ENCODE peak calls at places on chromosome 5, in ten cellular contexts. V is endodermal cell; O is CD8-positive, alpha-beta memory T cell; Y is esophagus squamous epithelium; B is tibial nerve; Z is neuronal stem cell; C is testis; F is PC-9; S is body of pancreas; H is pancreas. I is an unnamed sample. For H3K4me1, the result is how much of the 10 kb centered on the place peaks cover.

GRCh38 chr5:43602456-43602817 is 543 bp upstream of the NNT start:
- DNase-seq in O (no peak), B (no peak), V (no peak), F (no peak), C (peak), Z (peak), Y (no peak), H (no peak), S (peak), I (no peak)

GRCh38 chr5:42531611-42532010 is 108.4 kb downstream of the GHR start:
- DNase-seq in Z (no peak), V (no peak), O (no peak), H (no peak), C (no peak), B (no peak), F (no peak), Y (no peak), S (no peak), I (no peak)

GRCh38 chr5:170451764-170452365 is 52.0 kb upstream of the KCNIP1 start:
- DNase-seq in Y (no peak), F (peak), C (no peak), V (no peak), B (no peak), H (no peak), S (no peak), O (no peak), Z (no peak), I (no peak)

GRCh38 chr5:170986598-170986997 is 124.8 kb downstream of the RANBP17 start:
- DNase-seq in B (no peak), S (no peak), V (no peak), Z (no peak), F (no peak), H (no peak), Y (no peak), C (no peak), O (no peak), I (no peak)

GRCh38 chr5:74390822-74391221 is 249.7 kb downstream of the ENC1 start:
- DNase-seq in Y (no peak), F (no peak), S (no peak), Z (no peak), O (no peak), C (no peak), B (no peak), V (no peak), H (no peak), I (no peak)

GRCh38 chr5:160023883-160024635 is 15.1 kb downstream of the TTC1 start:
- DNase-seq in Z (no peak), C (no peak), H (no peak), F (no peak), Y (no peak), S (no peak), O (no peak), B (no peak), V (no peak), I (no peak)

GRCh38 chr5:127870914-127871313 is 167.7 kb downstream of the CCDC192 start:
- DNase-seq in S (no peak), O (no peak), H (no peak), C (peak), Y (no peak), F (no peak), B (peak), Z (no peak), V (no peak), I (no peak)

GRCh38 chr5:65721775-65722574 is at the start of the genes NLN and SGTB:
- DNase-seq in C (peak), Y (peak), Z (peak), S (peak), H (peak), F (peak), O (peak), V (peak), B (peak), I (peak)

GRCh38 chr5:133967715-133968056 is 739 bp downstream of the C5orf15 start:
- DNase-seq in Z (no peak), B (no peak), H (no peak), F (no peak), Y (no peak), S (peak), O (peak), V (no peak), C (no peak), I (no peak)

GRCh38 chr5:10518352-10518751 is 45.5 kb upstream of the ANKRD33B start:
- DNase-seq in B (no peak), O (no peak), Y (no peak), S (no peak), H (no peak), F (peak), V (no peak), C (no peak), Z (no peak), I (no peak)

GRCh38 chr5:74063821-74064598 is 438.0 kb downstream of the ARHGEF28 start:
- DNase-seq in B (no peak), O (no peak), S (no peak), Z (no peak), Y (no peak), V (no peak), F (peak), C (no peak), H (no peak), I (no peak)

GRCh38 chr5:35753500-35753899 is 103.2 kb upstream of the IL7R start:
- DNase-seq in O (no peak), H (no peak), S (no peak), V (peak), B (no peak), Z (no peak), F (no peak), C (no peak), Y (no peak), I (no peak)

GRCh38 chr5:2756211-2756746 is 4.8 kb upstream of the IRX2 start:
- DNase-seq in F (no peak), Y (no peak), Z (no peak), O (no peak), C (no peak), B (no peak), V (peak), H (peak), S (no peak), I (no peak)

GRCh38 chr5:59002162-59002825 is 419.4 kb downstream of the RAB3C start:
- DNase-seq in S (no peak), O (no peak), B (no peak), F (no peak), Y (no peak), Z (no peak), V (no peak), H (no peak), C (no peak), I (no peak)

GRCh38 chr5:142438573-142438972 is 113.8 kb upstream of the SPRY4 start:
- DNase-seq in Y (no peak), F (no peak), Z (no peak), C (no peak), O (no peak), H (no peak), V (peak), S (no peak), B (no peak), I (no peak)

GRCh38 chr5:60727032-60727431 is 27.1 kb upstream of the DEPDC1B start:
- DNase-seq in Z (no peak), C (no peak), O (no peak), S (no peak), Y (no peak), V (no peak), F (no peak), B (no peak), H (no peak), I (no peak)

GRCh38 chr5:83354958-83355357 is 116.6 kb upstream of the VCAN start:
- DNase-seq in H (no peak), F (no peak), O (no peak), Y (no peak), C (no peak), Z (no peak), B (no peak), V (peak), S (no peak), I (peak)

GRCh38 chr5:136058031-136058971 is 29.5 kb downstream of the TGFBI start:
- DNase-seq in B (peak), V (peak), S (no peak), F (peak), O (no peak), Y (no peak), H (no peak), C (no peak), Z (no peak), I (no peak)

GRCh38 chr5:90933298-90933697 is 374.7 kb downstream of the ADGRV1 start:
- DNase-seq in V (no peak), S (no peak), O (no peak), H (no peak), B (no peak), Z (no peak), F (no peak), Y (no peak), C (no peak), I (no peak)

GRCh38 chr5:41967401-41967800 is 42.3 kb downstream of the FBXO4 start:
- DNase-seq in V (no peak), Z (no peak), B (no peak), S (no peak), F (peak), Y (no peak), O (no peak), C (no peak), H (no peak), I (no peak)

GRCh38 chr5:135221187-135221473 is 177.9 kb downstream of the MACROH2A1 start:
- DNase-seq in V (peak), C (no peak), S (peak), Z (no peak), O (no peak), H (no peak), Y (no peak), B (no peak), F (no peak), I (no peak)

GRCh38 chr5:1034421-1034905 is 25.9 kb downstream of the NKD2 start:
- DNase-seq in H (peak), V (no peak), F (no peak), C (no peak), S (no peak), Y (no peak), B (no peak), O (no peak), Z (no peak), I (no peak)

GRCh38 chr5:88827997-88828396 is 55.0 kb downstream of the MEF2C start:
- DNase-seq in B (no peak), Z (no peak), C (no peak), Y (no peak), O (peak), V (no peak), H (no peak), F (no peak), S (no peak), I (no peak)

GRCh38 chr5:61744690-61745619 is 412.9 kb downstream of the ZSWIM6 start:
- DNase-seq in C (no peak), F (no peak), V (no peak), B (no peak), S (peak), Z (no peak), H (no peak), Y (no peak), O (no peak), I (no peak)

GRCh38 chr5:14142202-14142855 is 813 bp upstream of the TRIO start:
- DNase-seq in S (no peak), O (no peak), Y (no peak), Z (no peak), V (no peak), F (no peak), B (no peak), H (no peak), C (no peak), I (no peak)

GRCh38 chr5:39164016-39164415 is 55.3 kb downstream of the FYB1 start:
- DNase-seq in C (no peak), B (no peak), H (no peak), F (no peak), Y (no peak), O (peak), V (no peak), Z (no peak), S (no peak), I (no peak)

GRCh38 chr5:179379321-179379890 is 34.1 kb upstream of the ADAMTS2 start:
- DNase-seq in O (no peak), S (no peak), Y (no peak), F (no peak), H (no peak), Z (no peak), V (no peak), B (no peak), C (no peak), I (no peak)

GRCh38 chr5:55569513-55569865 is 34.7 kb upstream of the PLPP1 start:
- DNase-seq in Y (no peak), O (no peak), Z (no peak), H (no peak), B (no peak), C (no peak), S (no peak), V (no peak), F (no peak), I (no peak)

GRCh38 chr5:103589416-103590175 is 27.0 kb upstream of the NUDT12 start:
- DNase-seq in H (no peak), S (no peak), C (no peak), O (no peak), Z (no peak), F (no peak), V (no peak), Y (no peak), B (no peak), I (no peak)

GRCh38 chr5:39399135-39400036 is 25.4 kb downstream of the DAB2 start:
- DNase-seq in B (no peak), Z (no peak), Y (no peak), V (no peak), C (no peak), F (peak), S (no peak), H (no peak), O (no peak), I (no peak)

GRCh38 chr5:52728686-52729085 is 59.0 kb upstream of the ITGA1 start:
- DNase-seq in B (no peak), V (no peak), Y (no peak), Z (no peak), F (no peak), H (no peak), S (no peak), C (no peak), O (no peak), I (no peak)

GRCh38 chr5:176610430-176610763 is 441 bp upstream of the GPRIN1 start:
- DNase-seq in O (no peak), V (no peak), Y (no peak), C (no peak), B (no peak), F (no peak), S (no peak), H (no peak), Z (no peak), I (no peak)

GRCh38 chr5:176609724-176610429 is at the start of gene GPRIN1:
- DNase-seq in V (peak), F (no peak), Y (no peak), O (peak), Z (peak), B (no peak), S (peak), C (peak), H (no peak), I (peak)

GRCh38 chr5:176608142-176608705 is 1.7 kb downstream of the GPRIN1 start:
- DNase-seq in Y (no peak), O (no peak), V (no peak), H (no peak), F (no peak), S (no peak), B (no peak), Z (no peak), C (no peak), I (no peak)

GRCh38 chr5:176606875-176607274 is 3.1 kb downstream of the GPRIN1 start:
- DNase-seq in Z (no peak), O (no peak), S (no peak), F (no peak), V (no peak), C (no peak), H (peak), B (no peak), Y (no peak), I (no peak)

GRCh38 chr5:176608937-176609723 is 826 bp downstream of the GPRIN1 start:
- DNase-seq in V (no peak), Z (no peak), H (no peak), Y (no peak), C (no peak), O (no peak), S (no peak), F (no peak), B (no peak), I (no peak)
- H3K4me3 ChIP-seq in V (peak), Z (peak), H (peak), Y (peak), C (peak), O (peak), S (no peak), F (peak), B (peak), I (peak)

GRCh38 chr5:175680463-175680862 is 22.6 kb downstream of the HRH2 start:
- DNase-seq in H (no peak), S (no peak), V (no peak), B (no peak), Z (no peak), O (no peak), F (no peak), C (no peak), Y (no peak), I (no peak)
- H3K4me1 ChIP-seq in H (under half), S (under half), V (under half), B (under half), Z (under half), O (under half), F (under half), C (under half), Y (under half), I (under half)

GRCh38 chr5:180848878-180849277 is 12.2 kb downstream of the ZFP62 start:
- DNase-seq in F (no peak), Z (no peak), S (no peak), O (no peak), V (no peak), B (no peak), Y (no peak), H (no peak), C (no peak), I (no peak)

GRCh38 chr5:180848265-180848664 is 12.8 kb downstream of the ZFP62 start:
- DNase-seq in Y (no peak), S (no peak), O (no peak), C (no peak), V (no peak), Z (no peak), F (no peak), H (no peak), B (no peak), I (no peak)

GRCh38 chr5:180849827-180850226 is 11.2 kb downstream of the ZFP62 start:
- DNase-seq in Z (no peak), F (no peak), O (no peak), H (no peak), B (no peak), V (no peak), Y (no peak), S (no peak), C (no peak), I (no peak)

GRCh38 chr5:180852510-180852909 is 8.6 kb downstream of the ZFP62 start:
- DNase-seq in O (no peak), B (no peak), F (no peak), H (no peak), V (no peak), Y (no peak), S (no peak), Z (no peak), C (no peak), I (no peak)

GRCh38 chr5:180850434-180851078 is 10.5 kb downstream of the ZFP62 start:
- DNase-seq in H (no peak), F (no peak), C (no peak), B (no peak), S (no peak), O (no peak), Z (no peak), V (no peak), Y (no peak), I (no peak)
- H3K4me3 ChIP-seq in H (no peak), F (peak), C (no peak), B (no peak), S (no peak), O (no peak), Z (no peak), V (peak), Y (no peak), I (no peak)

DNA sequence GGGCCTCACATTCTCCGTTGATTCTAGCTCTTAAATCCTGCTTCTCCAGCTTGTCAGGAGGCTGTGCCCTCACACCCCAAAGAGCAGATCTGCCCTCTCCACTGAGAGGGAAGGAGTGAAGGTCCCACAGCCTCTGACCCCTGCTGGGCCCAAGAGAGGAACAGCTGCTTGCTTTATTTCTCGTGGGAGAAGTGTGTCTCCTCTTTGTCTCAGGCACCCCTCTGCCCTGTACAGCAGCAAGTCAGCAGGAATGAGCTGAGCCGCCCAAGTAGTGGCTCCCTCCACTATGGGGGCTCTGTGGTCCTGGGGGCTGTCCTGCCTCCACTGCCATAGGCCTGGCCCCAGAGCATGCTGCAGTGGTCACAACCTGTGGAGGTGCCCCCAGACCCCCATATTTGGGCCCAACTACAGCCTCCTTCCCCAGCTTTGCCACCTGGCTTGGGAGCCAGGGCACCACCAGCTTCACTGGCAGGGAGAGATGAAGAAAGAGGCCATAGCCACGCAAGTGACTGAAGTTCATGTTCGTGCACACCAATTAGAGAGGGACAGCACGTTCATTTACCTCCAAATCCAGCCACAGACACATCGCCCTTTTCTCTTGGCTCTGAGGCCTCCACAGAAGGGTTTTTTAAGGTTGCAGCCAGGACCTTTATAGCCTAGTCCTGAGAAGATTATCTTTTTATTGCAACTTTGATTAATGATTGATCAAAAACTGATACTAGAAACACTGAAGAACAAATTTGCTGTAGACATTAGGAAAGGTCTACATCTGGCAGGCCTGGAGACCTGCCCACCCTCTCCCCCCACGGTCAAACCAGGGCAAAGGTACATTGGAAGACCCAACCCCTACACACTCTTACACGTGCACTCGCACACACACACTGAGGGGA is 27.5 kb downstream of the IRF1 start:
- DNase-seq in H (no peak), V (no peak), Z (no peak), C (no peak), S (no peak), Y (no peak), O (no peak), B (no peak), F (no peak), I (no peak)
- H3K4me1 ChIP-seq in H (under half), V (under half), Z (under half), C (under half), S (under half), Y (half or more), O (half or more), B (under half), F (under half), I (under half)

GRCh38 chr5:96431376-96432244 is 1.4 kb downstream of the PCSK1 start:
- DNase-seq in S (peak), Y (no peak), O (no peak), B (no peak), F (no peak), V (peak), C (no peak), Z (no peak), H (no peak), I (no peak)
- H3K4me3 ChIP-seq in S (no peak), Y (no peak), O (no peak), B (no peak), F (no peak), V (peak), C (no peak), Z (peak), H (no peak), I (peak)

GRCh38 chr5:161786686-161787085 is 61.2 kb upstream of the GABRA1 start:
- DNase-seq in Y (no peak), O (no peak), C (no peak), B (no peak), Z (no peak), V (no peak), S (no peak), H (no peak), F (no peak), I (no peak)

GRCh38 chr5:161778796-161779195 is 69.1 kb upstream of the GABRA1 start:
- DNase-seq in F (no peak), C (no peak), Y (no peak), Z (no peak), O (no peak), H (no peak), V (no peak), B (no peak), S (no peak), I (no peak)

GRCh38 chr5:161783297-161783696 is 64.6 kb upstream of the GABRA1 start:
- DNase-seq in S (no peak), F (no peak), Z (no peak), B (no peak), V (no peak), C (no peak), H (no peak), Y (no peak), O (no peak), I (no peak)
- H3K4me1 ChIP-seq in S (under half), F (under half), Z (under half), B (under half), V (under half), C (under half), H (under half), Y (under half), O (under half), I (under half)

I was measured in NT2/D1.